ENCODE peak calls at places on chromosomes 2 and 18, in eight cellular contexts. C is MM.1S; L is left lung; N is sigmoid colon; R is aorta; M is tibial nerve; K is astrocyte; T is CD8-positive, alpha-beta memory T cell. Z is an unnamed sample. For H3K4me1, the result is how much of the 10 kb centered on the place peaks cover.

GRCh38 chr2:67471681-67472080 is 74.5 kb downstream of the ETAA1 start:
- DNase-seq in T (no peak), N (no peak), K (peak), M (no peak), C (no peak), R (no peak), L (no peak), Z (no peak)

GRCh38 chr2:159817278-159817677 is 19.3 kb upstream of the CD302 start:
- DNase-seq in R (no peak), K (no peak), L (no peak), M (no peak), N (no peak), T (no peak), C (no peak), Z (no peak)

GRCh38 chr2:121334581-121335293 is 49.7 kb upstream of the TFCP2L1 start:
- DNase-seq in N (peak), K (no peak), M (no peak), L (no peak), R (no peak), C (no peak), T (no peak), Z (no peak)

GRCh38 chr2:129849559-129850160 is 129.8 kb upstream of the RAB6C start:
- DNase-seq in R (no peak), C (peak), N (no peak), L (no peak), M (no peak), K (peak), T (peak), Z (no peak)

GRCh38 chr18:10715791-10716190 is 190.0 kb downstream of the NAPG start:
- DNase-seq in L (peak), C (no peak), K (peak), N (peak), M (peak), T (no peak), R (peak), Z (no peak)

GRCh38 chr2:240933966-240934700 is 28.0 kb downstream of the CROCC2 start:
- DNase-seq in K (no peak), C (no peak), R (peak), L (peak), M (no peak), N (peak), T (no peak), Z (peak)

GRCh38 chr2:17539993-17540812 is at the start of gene VSNL1:
- DNase-seq in C (peak), M (peak), L (peak), T (no peak), K (peak), R (peak), N (peak), Z (peak)

GRCh38 chr2:200054681-200055468 is 99.5 kb downstream of the MAIP1 start:
- DNase-seq in T (no peak), K (no peak), C (no peak), N (no peak), L (no peak), R (no peak), M (no peak), Z (no peak)

GRCh38 chr18:13540783-13541182 is 185.6 kb downstream of the FAM210A start:
- DNase-seq in R (no peak), M (no peak), K (no peak), N (no peak), T (peak), C (no peak), L (no peak), Z (no peak)

GRCh38 chr2:144583741-144584453 is 64.0 kb upstream of the ZEB2 start:
- DNase-seq in K (peak), N (no peak), T (no peak), M (no peak), R (no peak), C (no peak), L (no peak), Z (no peak)

GRCh38 chr2:31052284-31052683 is 86.0 kb downstream of the GALNT14 start:
- DNase-seq in K (no peak), T (no peak), N (no peak), C (no peak), L (no peak), M (no peak), R (no peak), Z (no peak)

GRCh38 chr2:224217962-224218347 is 178.9 kb upstream of the SERPINE2 start:
- DNase-seq in N (no peak), T (no peak), L (peak), M (no peak), K (peak), R (no peak), C (no peak), Z (no peak)

GRCh38 chr18:59900222-59901128 is 679 bp downstream of the PMAIP1 start:
- DNase-seq in C (peak), N (no peak), M (no peak), T (peak), L (peak), K (peak), R (peak), Z (no peak)

GRCh38 chr2:103818176-103818575 is 1035.7 kb upstream of the POU3F3 start:
- DNase-seq in R (no peak), K (no peak), L (no peak), N (no peak), C (no peak), T (no peak), M (no peak), Z (no peak)

GRCh38 chr2:134865388-134865787 is 27.0 kb downstream of the ACMSD start:
- DNase-seq in L (no peak), M (no peak), T (no peak), R (no peak), N (no peak), K (no peak), C (no peak), Z (no peak)

GRCh38 chr2:104864280-104864599 is 10.3 kb downstream of the POU3F3 start:
- DNase-seq in M (no peak), L (no peak), T (no peak), R (no peak), N (no peak), K (no peak), C (no peak), Z (no peak)

GRCh38 chr2:172425336-172425735 is 2.0 kb upstream of the ITGA6 start:
- DNase-seq in R (no peak), T (no peak), C (no peak), L (no peak), K (no peak), N (no peak), M (no peak), Z (no peak)

GRCh38 chr2:76307495-76307894 is 596.8 kb upstream of the GCFC2 start:
- DNase-seq in C (peak), L (no peak), K (no peak), M (no peak), T (no peak), R (no peak), N (no peak), Z (no peak)

GRCh38 chr2:165957030-165957675 is 3.6 kb upstream of the TTC21B start:
- DNase-seq in N (no peak), T (no peak), K (no peak), M (no peak), C (no peak), R (no peak), L (no peak), Z (peak)

GRCh38 chr18:616380-616995 is 19.7 kb downstream of the CLUL1 start:
- DNase-seq in C (peak), R (no peak), K (peak), N (no peak), L (no peak), M (no peak), T (peak), Z (no peak)

GRCh38 chr2:154963509-154963908 is 265.0 kb downstream of the KCNJ3 start:
- DNase-seq in N (no peak), K (no peak), L (no peak), M (no peak), T (no peak), C (no peak), R (no peak), Z (no peak)

GRCh38 chr2:11716689-11717321 is 29.6 kb upstream of the LPIN1 start:
- DNase-seq in C (no peak), T (no peak), L (no peak), K (no peak), N (no peak), R (no peak), M (peak), Z (no peak)

GRCh38 chr2:10839813-10840212 is 27.2 kb upstream of the PDIA6 start:
- DNase-seq in N (no peak), T (no peak), M (no peak), R (no peak), C (no peak), K (no peak), L (no peak), Z (no peak)

GRCh38 chr2:67311536-67311935 is 85.6 kb upstream of the ETAA1 start:
- DNase-seq in K (peak), T (no peak), L (no peak), R (no peak), N (no peak), M (no peak), C (no peak), Z (no peak)

GRCh38 chr2:155494744-155495143 is 796.2 kb downstream of the KCNJ3 start:
- DNase-seq in N (no peak), K (no peak), M (no peak), R (no peak), C (no peak), L (no peak), T (no peak), Z (no peak)

GRCh38 chr18:28766721-28767120 is 589.8 kb upstream of the CDH2 start:
- DNase-seq in C (no peak), T (no peak), M (no peak), K (no peak), N (no peak), L (no peak), R (no peak), Z (no peak)

GRCh38 chr2:136013962-136014361 is 28.5 kb upstream of the DARS1 start:
- DNase-seq in T (no peak), C (no peak), N (no peak), R (no peak), K (no peak), M (no peak), L (no peak), Z (no peak)

GRCh38 chr18:47997338-47997780 is 66.9 kb upstream of the SMAD2 start:
- DNase-seq in M (no peak), K (no peak), N (no peak), R (no peak), L (no peak), C (no peak), T (no peak), Z (no peak)

GRCh38 chr2:64542071-64543005 is 18.2 kb downstream of the AFTPH start:
- DNase-seq in N (no peak), R (no peak), L (no peak), T (no peak), K (no peak), M (no peak), C (no peak), Z (no peak)

GRCh38 chr2:230869691-230870543 is 5.2 kb downstream of the ITM2C start:
- DNase-seq in C (peak), L (no peak), R (no peak), N (no peak), M (no peak), T (no peak), K (no peak), Z (no peak)

GRCh38 chr2:233311241-233311926 is 3.8 kb downstream of the SAG start:
- DNase-seq in K (no peak), M (no peak), N (no peak), C (no peak), L (no peak), T (no peak), R (no peak), Z (no peak)

GRCh38 chr2:112841399-112842044 is 4.9 kb upstream of the IL1B start:
- DNase-seq in T (no peak), R (no peak), N (no peak), C (no peak), L (no peak), K (no peak), M (no peak), Z (no peak)

GRCh38 chr2:177970670-177971454 is 101.7 kb downstream of the PDE11A start:
- DNase-seq in T (no peak), N (no peak), C (no peak), R (no peak), M (no peak), K (no peak), L (no peak), Z (no peak)

GRCh38 chr18:23779696-23780303 is 90.5 kb downstream of the LAMA3 start:
- DNase-seq in T (no peak), M (no peak), L (peak), K (peak), N (no peak), C (no peak), R (no peak), Z (no peak)

GRCh38 chr2:239856620-239857285 is 168.4 kb downstream of the NDUFA10 start:
- DNase-seq in C (no peak), T (no peak), L (no peak), N (no peak), K (no peak), R (no peak), M (peak), Z (no peak)

GRCh38 chr2:197247083-197247482 is 63.5 kb downstream of the ANKRD44 start:
- DNase-seq in C (no peak), K (no peak), R (no peak), L (no peak), M (no peak), T (no peak), N (no peak), Z (no peak)

GRCh38 chr2:197248623-197249022 is 62.0 kb downstream of the ANKRD44 start:
- DNase-seq in R (no peak), K (peak), C (no peak), T (peak), M (no peak), N (no peak), L (no peak), Z (no peak)

GRCh38 chr2:197246405-197246804 is 64.2 kb downstream of the ANKRD44 start:
- DNase-seq in C (no peak), N (no peak), L (no peak), M (no peak), R (no peak), T (no peak), K (no peak), Z (no peak)

GRCh38 chr2:197249771-197250397 is 60.7 kb downstream of the ANKRD44 start:
- DNase-seq in M (no peak), L (no peak), T (no peak), N (no peak), R (no peak), C (no peak), K (no peak), Z (no peak)

GRCh38 chr2:197248001-197248401 is 62.6 kb downstream of the ANKRD44 start:
- DNase-seq in R (no peak), N (no peak), T (no peak), C (no peak), L (no peak), K (no peak), M (no peak), Z (no peak)
- H3K4me1 ChIP-seq in R (under half), N (under half), T (half or more), C (under half), L (under half), K (under half), M (under half), Z (under half)

GRCh38 chr2:190887089-190887488 is 6.5 kb downstream of the GLS start:
- DNase-seq in C (no peak), M (no peak), L (no peak), R (no peak), T (no peak), N (no peak), K (peak), Z (no peak)

GRCh38 chr2:190891913-190892312 is 11.3 kb downstream of the GLS start:
- DNase-seq in M (no peak), R (no peak), L (no peak), T (no peak), K (peak), N (no peak), C (no peak), Z (no peak)

GRCh38 chr2:190888449-190888848 is 7.8 kb downstream of the GLS start:
- DNase-seq in T (no peak), C (no peak), L (no peak), M (no peak), R (no peak), N (no peak), K (no peak), Z (no peak)

GRCh38 chr2:190891370-190891769 is 10.7 kb downstream of the GLS start:
- DNase-seq in R (no peak), M (no peak), T (no peak), L (no peak), K (no peak), N (no peak), C (no peak), Z (no peak)

DNA sequence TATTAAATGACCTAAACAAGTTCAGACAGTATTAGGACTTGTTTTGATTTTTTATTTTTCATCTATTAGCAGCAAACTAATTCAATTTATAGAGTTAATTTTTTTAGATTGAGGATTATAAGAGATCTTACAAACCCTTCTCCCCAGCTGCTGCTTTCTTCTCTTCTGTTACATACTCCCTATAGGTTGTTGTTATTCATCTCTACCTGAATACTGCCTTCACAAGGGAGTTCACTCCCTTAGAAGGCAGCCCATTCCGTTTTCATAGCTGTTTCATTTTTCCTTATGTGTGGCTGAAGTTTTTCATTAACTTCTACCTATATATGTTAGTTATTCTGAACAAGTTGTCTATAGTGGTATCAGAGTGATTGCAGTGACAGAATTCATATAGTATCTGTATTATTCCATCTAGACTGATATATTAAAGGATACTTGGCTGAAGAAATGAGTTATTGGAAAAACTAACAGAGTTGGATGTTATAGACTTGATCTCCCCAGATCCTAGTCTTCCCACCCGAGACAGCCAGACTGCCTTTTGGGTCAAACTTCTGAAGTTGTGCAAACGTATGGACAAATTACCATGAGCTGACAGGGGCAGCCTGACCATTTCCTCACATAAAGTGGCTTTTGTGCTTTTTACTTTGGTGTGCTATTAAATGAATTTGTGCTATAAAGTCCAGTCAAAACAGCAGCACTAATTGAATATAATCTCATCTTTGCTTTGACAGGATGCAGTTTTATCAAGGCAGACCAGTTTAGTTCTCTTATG is 8.7 kb downstream of the GLS start:
- DNase-seq in R (no peak), K (no peak), L (no peak), N (no peak), M (no peak), T (no peak), C (no peak), Z (no peak)
- H3K4me1 ChIP-seq in R (under half), K (under half), L (half or more), N (half or more), M (half or more), T (half or more), C (under half), Z (under half)

GRCh38 chr2:23545811-23546210 is 160.8 kb downstream of the KLHL29 start:
- DNase-seq in R (no peak), M (no peak), T (no peak), N (no peak), C (no peak), L (no peak), K (no peak), Z (no peak)

GRCh38 chr2:23546913-23547312 is 161.9 kb downstream of the KLHL29 start:
- DNase-seq in R (no peak), M (no peak), L (no peak), K (no peak), T (no peak), N (no peak), C (no peak), Z (no peak)

GRCh38 chr2:23547725-23548124 is 162.7 kb downstream of the KLHL29 start:
- DNase-seq in K (no peak), C (no peak), T (no peak), M (no peak), L (no peak), R (no peak), N (no peak), Z (no peak)

GRCh38 chr2:23544589-23545295 is 159.8 kb downstream of the KLHL29 start:
- DNase-seq in N (no peak), R (no peak), M (no peak), T (no peak), K (no peak), L (no peak), C (no peak), Z (no peak)

DNA sequence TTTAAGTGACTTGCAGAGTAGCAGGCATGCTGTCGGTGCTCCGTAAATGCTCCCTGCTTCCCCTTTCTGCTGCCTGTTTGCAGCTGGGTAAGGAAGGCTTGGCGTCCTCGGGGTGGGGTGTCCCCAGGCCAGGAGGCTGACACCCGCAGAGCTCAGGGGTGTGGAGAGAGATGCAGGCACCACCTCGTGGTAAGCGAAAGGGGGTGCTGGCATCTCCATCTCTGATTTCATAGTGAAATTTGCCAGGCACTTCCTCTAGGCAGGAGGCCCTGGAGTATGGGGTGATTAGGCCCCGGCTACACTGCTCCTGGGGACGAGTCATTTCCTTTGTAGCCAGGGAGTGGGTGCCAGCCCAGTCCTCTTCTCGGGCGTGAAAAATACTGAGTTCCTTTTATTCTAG is 160.4 kb downstream of the KLHL29 start:
- DNase-seq in M (no peak), C (no peak), K (no peak), N (no peak), L (no peak), T (no peak), R (no peak), Z (no peak)
- H3K4me1 ChIP-seq in M (half or more), C (under half), K (under half), N (under half), L (under half), T (under half), R (under half), Z (under half)

DNA sequence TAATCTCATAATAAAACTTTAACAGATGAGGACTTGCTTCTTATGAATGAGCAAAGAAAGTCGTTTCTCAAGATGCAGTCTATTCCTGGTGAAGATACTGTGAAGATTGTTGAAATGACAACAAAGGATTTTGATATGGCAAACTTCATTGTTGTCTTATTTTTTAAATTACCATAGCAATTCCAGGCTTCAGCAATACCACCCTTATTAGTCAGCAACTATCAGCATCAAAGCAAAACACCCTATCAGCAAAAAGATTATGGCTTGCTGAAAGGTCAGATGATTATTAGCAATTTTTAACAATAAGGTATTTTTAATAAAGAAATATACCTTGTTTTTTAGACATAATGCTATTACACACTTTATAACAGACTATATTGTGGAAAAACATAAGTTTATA is 88.3 kb downstream of the COL5A2 start:
- DNase-seq in N (no peak), M (no peak), T (no peak), R (no peak), C (no peak), L (no peak), K (peak), Z (no peak)
- H3K4me1 ChIP-seq in N (under half), M (under half), T (under half), R (under half), C (under half), L (under half), K (under half), Z (under half)

Z was measured in heart right ventricle.